ENCODE peak calls at places on chromosomes 11 and 22, in ten cellular contexts. I is foreskin fibroblast, L is activated B cell treated with CpG ODN at 0.5 μM for 24 hours, J is fibroblast of the aortic adventitia, Q is type B pancreatic cell, E is cardiac muscle cell, D is tibial nerve, W is GM12878, F is right atrium auricular region, H is fibroblast of pulmonary artery. T is an unnamed sample.

GRCh38 chr11:79592441-79593223 is 151.8 kb upstream of the TENM4 start:
- DNase-seq in W (no peak), L (no peak), F (no peak), I (no peak), J (no peak), Q (no peak), E (no peak), H (no peak), D (no peak), T (no peak)

GRCh38 chr11:64181506-64182411 is 4.2 kb upstream of the STIP1 start:
- DNase-seq in J (peak), W (no peak), L (no peak), F (peak), D (peak), H (peak), E (peak), I (peak), Q (peak), T (no peak)

GRCh38 chr11:110989734-110990133 is 255.8 kb upstream of the POU2AF2 start:
- DNase-seq in D (no peak), J (peak), E (no peak), I (peak), F (no peak), L (no peak), W (no peak), Q (no peak), H (peak), T (no peak)

GRCh38 chr11:2741377-2742131 is 41.8 kb upstream of the KCNQ1OT1 start:
- DNase-seq in Q (no peak), H (peak), J (peak), D (no peak), L (no peak), W (no peak), F (no peak), I (peak), E (no peak), T (no peak)

GRCh38 chr11:107716884-107717532 is 5.2 kb upstream of the SLN start:
- DNase-seq in I (no peak), E (no peak), L (no peak), H (no peak), W (no peak), F (no peak), J (no peak), D (no peak), Q (no peak), T (no peak)

GRCh38 chr11:119318240-119319135 is 1.6 kb upstream of the MCAM start:
- DNase-seq in J (peak), D (no peak), Q (no peak), H (peak), L (no peak), W (peak), F (no peak), E (peak), I (no peak), T (no peak)

GRCh38 chr11:823441-824291 is 4.1 kb upstream of the CRACR2B start:
- DNase-seq in I (no peak), Q (no peak), L (no peak), H (no peak), W (no peak), E (no peak), F (no peak), J (no peak), D (no peak), T (no peak)

GRCh38 chr11:111846063-111846462 is 25.3 kb downstream of the ALG9 start:
- DNase-seq in F (no peak), E (no peak), D (no peak), W (no peak), H (peak), J (peak), L (no peak), Q (no peak), I (peak), T (no peak)

GRCh38 chr11:7538466-7539454 is 25.0 kb downstream of the PPFIBP2 start:
- DNase-seq in D (no peak), I (peak), E (no peak), W (no peak), L (no peak), F (no peak), J (no peak), H (no peak), Q (no peak), T (no peak)

GRCh38 chr11:68924073-68924925 is 20.6 kb downstream of the IGHMBP2 start:
- DNase-seq in Q (no peak), W (no peak), D (no peak), H (no peak), L (no peak), I (no peak), E (no peak), F (no peak), J (no peak), T (no peak)

GRCh38 chr11:129828301-129828836 is 12.7 kb downstream of the TMEM45B start:
- DNase-seq in F (no peak), I (no peak), H (peak), W (no peak), J (peak), E (no peak), Q (no peak), L (no peak), D (no peak), T (no peak)

GRCh38 chr22:21026783-21027692 is 5.3 kb downstream of the SLC7A4 start:
- DNase-seq in W (no peak), D (no peak), F (no peak), I (peak), E (no peak), L (no peak), H (peak), Q (no peak), J (peak), T (peak)

GRCh38 chr11:61004037-61004641 is 32.7 kb downstream of the CD6 start:
- DNase-seq in Q (no peak), J (peak), D (no peak), W (no peak), L (no peak), E (no peak), I (no peak), H (peak), F (no peak), T (no peak)

GRCh38 chr11:57303280-57303989 is 21.3 kb downstream of the TNKS1BP1 start:
- DNase-seq in E (no peak), L (no peak), H (no peak), W (no peak), F (no peak), D (no peak), I (no peak), Q (no peak), J (no peak), T (peak)

GRCh38 chr11:9739108-9739507 is 75.2 kb downstream of the SWAP70 start:
- DNase-seq in F (no peak), H (no peak), L (no peak), J (no peak), I (no peak), W (no peak), Q (no peak), E (no peak), D (no peak), T (no peak)

GRCh38 chr11:2730323-2731284 is 30.8 kb upstream of the KCNQ1OT1 start:
- DNase-seq in I (no peak), W (no peak), H (no peak), F (no peak), Q (no peak), D (no peak), E (no peak), L (no peak), J (no peak), T (no peak)

GRCh38 chr22:24875862-24876506 is 70.0 kb downstream of the SGSM1 start:
- DNase-seq in J (peak), I (peak), Q (no peak), E (peak), H (peak), F (no peak), L (no peak), D (no peak), W (no peak), T (no peak)

GRCh38 chr11:10607462-10607861 is 39.0 kb upstream of the LYVE1 start:
- DNase-seq in I (no peak), D (no peak), E (no peak), F (no peak), J (no peak), L (no peak), Q (no peak), W (no peak), H (no peak), T (no peak)

GRCh38 chr22:46090051-46090591 is 60.2 kb upstream of the PPARA start:
- DNase-seq in Q (no peak), H (no peak), J (peak), F (no peak), E (no peak), I (no peak), D (peak), L (no peak), W (no peak), T (peak)

GRCh38 chr11:69869311-69869939 is 50.2 kb upstream of the FGF3 start:
- DNase-seq in Q (no peak), I (no peak), D (no peak), J (no peak), F (no peak), E (no peak), H (no peak), L (no peak), W (no peak), T (no peak)

GRCh38 chr11:17008099-17008498 is 6.1 kb downstream of the PLEKHA7 start:
- DNase-seq in L (no peak), W (no peak), Q (no peak), J (no peak), D (no peak), I (no peak), H (no peak), E (no peak), F (no peak), T (no peak)

GRCh38 chr22:46969491-46969890 is 207.0 kb downstream of the TBC1D22A start:
- DNase-seq in Q (no peak), W (peak), H (no peak), J (no peak), E (no peak), L (peak), I (no peak), D (no peak), F (no peak), T (no peak)

GRCh38 chr22:23549198-23549595 is 30.9 kb downstream of the IGLL1 start:
- DNase-seq in I (no peak), F (no peak), Q (no peak), L (no peak), E (no peak), H (no peak), D (no peak), W (no peak), J (no peak), T (peak)

GRCh38 chr22:49791682-49792081 is 36.0 kb downstream of the BRD1 start:
- DNase-seq in F (no peak), W (no peak), E (no peak), Q (no peak), J (no peak), D (no peak), I (no peak), H (no peak), L (no peak), T (no peak)

GRCh38 chr11:90220391-90220790 is 2.5 kb downstream of the CHORDC1 start:
- DNase-seq in Q (no peak), I (peak), W (no peak), H (peak), E (no peak), D (no peak), J (peak), F (no peak), L (no peak), T (no peak)

GRCh38 chr11:116502641-116503061 is 270.1 kb downstream of the BUD13 start:
- DNase-seq in H (no peak), L (no peak), D (no peak), Q (no peak), F (no peak), I (no peak), J (no peak), W (no peak), E (no peak), T (no peak)

GRCh38 chr11:85774256-85775097 is 36.5 kb downstream of the SYTL2 start:
- DNase-seq in L (no peak), F (no peak), W (no peak), Q (no peak), E (no peak), D (no peak), J (no peak), H (no peak), I (no peak), T (no peak)

GRCh38 chr22:22802346-22802970 is 85.2 kb upstream of the IGLL5 start:
- DNase-seq in H (no peak), Q (no peak), L (no peak), I (no peak), J (no peak), F (no peak), E (no peak), D (no peak), W (no peak), T (no peak)

GRCh38 chr11:88410636-88411035 is 73.1 kb upstream of the CTSC start:
- DNase-seq in E (no peak), J (no peak), W (no peak), F (no peak), Q (no peak), D (no peak), I (no peak), H (no peak), L (no peak), T (no peak)

GRCh38 chr11:3014314-3014938 is 22.3 kb upstream of the NAP1L4 start:
- DNase-seq in D (no peak), E (no peak), W (no peak), I (no peak), F (no peak), H (no peak), Q (no peak), L (no peak), J (no peak), T (no peak)

GRCh38 chr22:45680932-45681700 is 9.5 kb downstream of the ATXN10 start:
- DNase-seq in I (peak), E (no peak), L (no peak), Q (no peak), W (no peak), F (no peak), D (no peak), J (peak), H (peak), T (no peak)

GRCh38 chr11:21794306-21794705 is 398.6 kb upstream of the ANO5 start:
- DNase-seq in W (no peak), I (no peak), H (no peak), L (no peak), E (no peak), J (no peak), F (no peak), Q (no peak), D (no peak), T (no peak)

GRCh38 chr11:88482871-88483301 is 145.3 kb upstream of the CTSC start:
- DNase-seq in J (peak), F (no peak), L (no peak), Q (no peak), D (no peak), E (no peak), W (no peak), H (peak), I (peak), T (no peak)

GRCh38 chr11:19814421-19814820 is 101.8 kb downstream of the NAV2 start:
- DNase-seq in L (no peak), F (no peak), W (no peak), D (no peak), I (no peak), E (no peak), H (no peak), Q (no peak), J (no peak), T (no peak)
- TF ChIP-seq CTCF in L (no peak), F (peak), W (peak), D (no peak), I (no peak), E (peak), H (peak), Q (no peak), J (no peak), T (peak)

GRCh38 chr11:65352783-65353182 is 1.8 kb upstream of the TIGD3 start:
- DNase-seq in J (peak), Q (no peak), W (no peak), L (no peak), D (no peak), E (no peak), I (peak), F (no peak), H (peak), T (no peak)
- TF ChIP-seq CTCF in J (peak), Q (peak), W (no peak), L (no peak), D (no peak), E (peak), I (peak), F (peak), H (peak), T (peak)

GRCh38 chr11:117945047-117945820 is 16.0 kb upstream of the TMPRSS13 start:
- DNase-seq in L (no peak), H (no peak), J (no peak), W (no peak), F (peak), D (no peak), I (no peak), Q (no peak), E (no peak), T (no peak)
- TF ChIP-seq CTCF in L (no peak), H (peak), J (no peak), W (no peak), F (no peak), D (no peak), I (no peak), Q (peak), E (no peak), T (no peak)

GRCh38 chr11:75400110-75400865 is 970 bp downstream of the RPS3 start:
- DNase-seq in W (no peak), L (no peak), Q (no peak), H (no peak), J (peak), I (peak), D (no peak), F (no peak), E (no peak), T (no peak)

GRCh38 chr11:75403983-75404658 is 4.8 kb downstream of the RPS3 start:
- DNase-seq in D (no peak), Q (no peak), H (no peak), F (no peak), I (no peak), E (no peak), L (no peak), W (no peak), J (no peak), T (no peak)

GRCh38 chr11:75399344-75400109 is at the start of gene RPS3:
- DNase-seq in J (peak), W (peak), D (peak), I (peak), Q (peak), H (peak), F (peak), E (peak), L (peak), T (peak)

GRCh38 chr11:75403037-75403436 is 3.7 kb downstream of the RPS3 start:
- DNase-seq in H (no peak), Q (no peak), E (no peak), W (no peak), D (no peak), I (no peak), F (no peak), L (no peak), J (no peak), T (no peak)

DNA sequence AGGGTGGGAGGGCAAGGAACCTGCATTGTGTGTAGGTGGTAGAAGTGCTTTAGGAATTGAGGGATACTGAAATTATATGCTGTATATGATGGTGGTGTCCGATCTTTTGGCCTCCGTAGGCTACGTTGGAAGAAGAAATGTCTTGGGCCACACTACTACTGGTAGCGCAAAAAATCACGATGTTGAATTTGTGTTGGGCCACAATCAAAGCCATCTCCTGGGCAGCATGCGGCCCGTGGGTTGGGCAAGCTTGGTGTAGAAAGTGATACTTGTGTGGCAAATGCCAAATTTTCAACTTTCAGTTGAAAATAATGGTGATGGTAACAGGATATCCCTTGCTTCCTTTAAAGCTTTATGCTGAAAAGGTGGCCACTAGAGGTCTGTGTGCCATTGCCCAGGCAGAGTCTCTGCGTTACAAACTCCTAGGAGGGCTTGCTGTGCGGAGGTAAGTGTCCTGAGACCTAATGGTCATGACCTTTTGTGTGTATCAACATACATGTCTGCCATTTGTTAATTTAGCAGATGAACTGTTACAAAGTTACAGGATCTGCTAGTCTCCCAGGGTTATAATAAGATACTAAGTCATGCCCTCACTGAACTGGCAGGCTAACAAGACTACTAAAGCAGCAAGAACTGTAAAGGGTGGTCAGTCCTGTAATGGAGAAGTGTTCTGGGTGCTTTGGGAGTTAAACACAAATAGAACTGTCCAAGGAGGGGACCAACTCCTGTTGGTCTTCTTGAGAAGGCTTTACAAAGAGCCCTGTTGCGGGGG is 2.9 kb downstream of the RPS3 start:
- DNase-seq in D (no peak), Q (no peak), W (no peak), F (no peak), I (no peak), H (no peak), J (no peak), L (no peak), E (no peak), T (no peak)
- TF ChIP-seq CTCF in D (no peak), Q (no peak), W (no peak), F (no peak), I (no peak), H (peak), J (no peak), L (no peak), E (peak), T (no peak)

GRCh38 chr22:32777997-32778396 is 23.5 kb upstream of the TIMP3 start:
- DNase-seq in Q (no peak), E (no peak), I (no peak), F (no peak), W (no peak), H (no peak), J (no peak), L (no peak), D (no peak), T (no peak)

GRCh38 chr22:32776800-32777199 is 24.7 kb upstream of the TIMP3 start:
- DNase-seq in J (no peak), E (no peak), W (no peak), I (peak), D (no peak), L (no peak), Q (no peak), H (no peak), F (no peak), T (no peak)

GRCh38 chr22:32776397-32776796 is 25.1 kb upstream of the TIMP3 start:
- DNase-seq in I (no peak), F (no peak), J (no peak), Q (no peak), D (no peak), H (no peak), E (no peak), W (no peak), L (no peak), T (no peak)

GRCh38 chr22:32771761-32772160 is 29.7 kb upstream of the TIMP3 start:
- DNase-seq in L (no peak), F (no peak), D (no peak), I (no peak), Q (no peak), H (no peak), E (no peak), J (no peak), W (no peak), T (no peak)

DNA sequence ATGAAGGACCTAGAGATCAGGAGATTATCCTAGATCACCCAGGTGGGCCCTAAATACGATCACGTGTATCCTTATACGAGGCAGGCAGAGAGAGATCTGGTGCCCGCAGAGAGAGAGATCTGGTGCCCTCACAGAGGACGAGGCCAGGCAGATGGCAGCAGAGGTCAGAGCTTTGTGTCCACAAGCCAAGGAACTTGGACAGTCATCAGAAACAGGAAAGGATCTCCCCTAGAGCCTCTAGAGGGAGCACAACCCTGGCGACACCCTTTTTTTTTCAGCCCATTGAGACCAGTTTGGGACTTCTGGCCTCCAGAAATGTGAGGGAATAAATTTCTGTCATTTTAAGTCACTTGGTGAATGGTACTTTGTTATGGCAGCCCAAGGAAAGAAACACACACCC is 25.5 kb upstream of the TIMP3 start:
- DNase-seq in E (no peak), H (no peak), W (no peak), J (no peak), I (no peak), Q (no peak), F (no peak), L (no peak), D (no peak), T (no peak)
- TF ChIP-seq CTCF in E (peak), H (peak), W (peak), J (peak), I (peak), Q (peak), F (peak), L (no peak), D (no peak), T (peak)

T was measured in D721Med.